ENCODE peak calls at places on chromosomes 6 and 20, in four cellular contexts. K is Peyer's patch, Y is HepG2, G is IMR-90. F is an unnamed sample. For H3K4me1, the result is how much of the 10 kb centered on the place peaks cover.

GRCh38 chr6:81735756-81736380 is 16.6 kb downstream of the TENT5A start:
- DNase-seq in G (peak), Y (no peak), K (no peak), F (no peak)

GRCh38 chr6:32190054-32190945 is at the start of gene PBX2:
- DNase-seq in Y (peak), K (peak), G (peak), F (peak)

GRCh38 chr20:25148181-25148981 is 47.1 kb upstream of the ENTPD6 start:
- DNase-seq in G (peak), K (peak), Y (no peak), F (peak)

GRCh38 chr6:1538348-1538747 is 71.4 kb upstream of the FOXC1 start:
- DNase-seq in K (no peak), Y (no peak), G (no peak), F (no peak)

GRCh38 chr6:84623956-84624680 is 140.3 kb downstream of the TBX18 start:
- DNase-seq in K (no peak), G (peak), Y (no peak), F (no peak)

GRCh38 chr20:43942661-43943285 is 28.1 kb downstream of the TOX2 start:
- DNase-seq in G (peak), K (no peak), Y (no peak), F (no peak)

GRCh38 chr6:134295953-134296553 is 21.9 kb downstream of the SGK1 start:
- DNase-seq in G (peak), K (peak), Y (peak), F (peak)

GRCh38 chr20:9912290-9912689 is 73.4 kb upstream of the PAK5 start:
- DNase-seq in Y (no peak), G (no peak), K (no peak), F (no peak)

GRCh38 chr6:33570806-33571636 is 9.1 kb downstream of the BAK1 start:
- DNase-seq in K (peak), G (peak), Y (peak), F (peak)

GRCh38 chr20:4038047-4038459 is 22.7 kb upstream of the RNF24 start:
- DNase-seq in G (peak), K (peak), Y (no peak), F (no peak)
- TF ChIP-seq POLR2A in G (no peak), K (no peak), Y (no peak), F (no peak)

DNA sequence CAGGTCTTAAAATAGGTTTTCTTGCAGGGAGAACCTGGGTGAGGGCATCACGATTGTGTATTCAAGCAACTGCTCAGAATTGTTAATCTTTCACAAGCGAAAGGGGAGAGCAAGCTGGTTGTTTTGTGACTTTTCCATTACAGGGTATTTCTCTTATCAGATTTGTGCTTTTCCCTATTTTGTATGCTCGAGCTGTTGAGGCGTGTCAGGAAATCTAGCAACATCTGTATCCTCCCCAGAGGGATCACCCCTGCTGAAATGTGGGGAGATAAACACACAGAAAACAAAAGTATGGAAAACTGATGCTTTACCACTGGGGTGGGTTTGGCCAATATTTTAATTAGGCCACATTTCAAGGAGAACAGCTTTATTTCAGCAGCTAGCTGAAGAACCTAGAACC is 187.0 kb downstream of the DTNBP1 start:
- DNase-seq in Y (no peak), G (no peak), K (no peak), F (no peak)
- H3K4me1 ChIP-seq in Y (under half), G (under half), K (under half), F (under half)

GRCh38 chr6:20861479-20861878 is 327.2 kb downstream of the CDKAL1 start:
- DNase-seq in Y (no peak), G (no peak), K (no peak), F (no peak)
- TF ChIP-seq POLR2A in Y (no peak), G (no peak), K (no peak), F (no peak)

GRCh38 chr6:144338951-144339681 is 54.0 kb downstream of the UTRN start:
- DNase-seq in G (no peak), K (no peak), Y (no peak), F (no peak)
- H3K4me1 ChIP-seq in G (under half), K (under half), Y (half or more), F (under half)

DNA sequence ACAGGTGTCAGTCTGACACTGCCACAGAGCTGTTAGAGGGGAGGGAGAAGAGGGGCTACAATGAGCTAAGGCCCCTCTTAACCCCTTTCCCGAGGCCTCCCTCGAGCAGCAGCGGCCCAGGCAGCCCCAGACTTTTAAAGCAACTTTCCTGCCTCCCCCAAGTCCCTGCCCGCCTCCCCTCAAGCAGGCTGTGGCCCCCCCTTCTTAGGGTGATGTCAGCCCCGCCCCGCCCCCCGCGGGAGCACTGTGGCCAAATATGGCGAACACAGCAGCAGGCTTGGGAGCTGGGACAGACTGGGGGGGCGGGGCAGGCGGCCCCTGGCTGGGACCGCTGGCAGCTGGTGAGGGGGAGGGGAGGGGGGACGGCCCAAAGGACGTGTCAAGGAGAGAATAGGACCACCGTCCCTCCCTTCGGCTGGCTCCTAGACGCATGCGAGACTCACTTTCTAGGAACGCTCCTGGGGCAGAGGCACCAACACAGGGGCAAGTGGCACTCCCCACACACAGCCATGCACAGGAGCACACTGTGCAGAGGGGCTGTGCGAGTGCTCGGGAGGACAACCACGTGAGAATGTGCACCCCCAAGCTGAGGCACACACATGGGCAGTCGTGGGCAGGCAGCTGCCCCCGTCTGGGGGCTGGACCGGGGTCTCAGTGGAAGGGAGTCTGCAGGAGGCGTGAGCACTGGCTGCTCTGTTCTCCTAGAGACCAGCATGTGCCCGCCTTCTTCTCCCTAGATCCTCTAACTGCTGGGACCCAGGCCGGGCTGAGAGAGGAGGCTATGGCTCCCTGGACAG is 6.7 kb downstream of the TEAD3 start:
- DNase-seq in K (peak), G (peak), Y (no peak), F (peak)
- TF ChIP-seq POLR2A in K (no peak), G (peak), Y (no peak), F (peak)

DNA sequence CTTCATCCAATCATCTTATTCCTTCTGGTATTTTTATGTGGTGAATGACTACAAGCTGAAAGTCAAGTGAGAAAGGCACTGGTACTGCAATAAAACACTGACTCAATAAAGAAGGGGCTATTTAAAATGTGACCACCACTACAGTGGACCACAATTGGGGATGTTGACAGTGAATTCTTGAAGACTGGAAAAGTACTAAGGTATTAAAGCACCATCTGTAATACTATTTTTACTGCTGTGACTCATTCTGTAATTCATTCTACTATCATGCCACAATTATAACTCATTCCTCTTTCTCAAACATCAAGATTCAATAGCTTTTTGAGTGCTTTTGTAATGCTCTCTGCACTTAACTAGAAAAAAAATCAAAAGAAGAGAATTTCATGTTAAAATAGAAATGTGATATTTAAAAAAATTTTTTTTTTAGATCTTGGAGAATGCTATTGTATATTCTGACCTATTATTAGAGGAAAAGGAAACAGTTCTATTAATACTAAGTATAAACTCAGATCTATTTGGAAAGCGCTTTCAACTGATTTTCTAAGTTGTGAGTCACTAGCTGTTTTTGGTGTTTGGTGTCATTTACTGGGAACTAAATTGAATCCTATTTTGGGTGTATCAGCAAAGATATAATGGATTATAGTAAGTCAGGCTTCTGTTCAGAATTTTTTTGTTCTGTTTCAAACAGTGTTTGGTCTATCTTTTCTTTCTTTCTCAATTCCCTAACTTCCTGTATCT is 104.7 kb upstream of the TMEM170B start:
- DNase-seq in G (peak), Y (no peak), K (no peak), F (no peak)
- H3K4me1 ChIP-seq in G (under half), Y (half or more), K (under half), F (under half)

GRCh38 chr6:139124887-139125672 is 9.8 kb upstream of the HECA start:
- DNase-seq in G (peak), Y (peak), K (peak), F (no peak)
- TF ChIP-seq POLR2A in G (no peak), Y (no peak), K (no peak), F (no peak)

GRCh38 chr6:163489584-163489983 is 75.1 kb downstream of the QKI start:
- DNase-seq in K (no peak), G (peak), Y (no peak), F (no peak)
- H3K4me1 ChIP-seq in K (under half), G (under half), Y (under half), F (under half)

DNA sequence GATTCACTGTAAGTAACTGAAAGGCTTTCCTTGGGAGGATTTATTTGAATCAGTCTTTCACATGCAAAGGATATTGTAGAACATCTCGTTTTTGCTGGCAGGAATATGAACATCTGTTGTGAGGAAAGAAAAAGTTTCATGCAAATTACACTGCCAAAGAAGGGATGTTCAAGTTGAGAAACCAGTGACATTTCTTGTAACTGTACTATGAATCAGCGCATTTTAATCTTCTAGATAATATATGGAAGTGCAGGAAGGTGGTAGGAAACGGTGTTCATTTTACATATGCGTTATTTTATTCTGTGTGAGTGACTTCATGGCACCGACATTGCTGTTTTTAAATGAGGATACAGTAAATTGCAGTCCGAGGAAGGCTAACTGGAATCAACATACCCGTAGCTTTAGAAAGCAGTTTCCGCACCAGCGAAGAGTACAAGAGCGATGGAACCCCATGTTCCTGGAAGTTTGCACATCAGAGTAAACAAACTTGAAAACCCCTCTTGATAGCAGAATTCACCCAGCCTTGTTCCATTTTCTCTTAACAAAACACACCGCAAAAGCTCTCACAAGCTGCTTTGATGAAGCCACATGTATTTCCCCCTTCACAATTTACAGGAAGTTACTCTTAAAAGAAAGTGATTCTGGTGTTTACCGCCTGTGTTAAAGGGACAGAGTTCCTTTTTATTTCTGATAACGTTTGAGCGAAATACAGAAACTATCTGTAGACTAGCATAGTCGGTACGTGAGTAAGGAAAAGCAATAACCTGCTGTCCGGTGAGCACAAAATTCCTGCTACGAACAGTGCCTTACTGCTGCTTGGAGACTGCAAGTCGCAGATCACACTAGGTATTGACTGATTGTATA is 11.5 kb downstream of the PRDM1 start:
- DNase-seq in G (peak), K (peak), Y (no peak), F (no peak)
- TF ChIP-seq POLR2A in G (no peak), K (peak), Y (no peak), F (peak)